ENCODE peak calls at places on chromosome 19, in ten cellular contexts. M is DND-41; B is pancreas; S is CD4-positive, alpha-beta T cell; Z is IMR-90; X is activated CD4-positive, alpha-beta T cell treated with anti-CD3 and anti-CD28 coated beads for 36 hours; A is upper lobe of left lung; R is sciatic nerve; U is Right ventricle myocardium inferior; K is HepG2. C is an unnamed sample.

GRCh38 chr19:40646564-40647254 is 43.7 kb downstream of the NUMBL start:
- ATAC-seq in K (no peak), S (no peak), X (no peak), A (no peak), R (peak), Z (peak), B (peak), U (no peak), M (no peak), C (peak)

GRCh38 chr19:33397536-33398360 is 24.2 kb downstream of the CEBPG start:
- ATAC-seq in Z (no peak), R (no peak), A (no peak), U (no peak), S (no peak), M (no peak), K (peak), B (no peak), X (no peak), C (no peak)

GRCh38 chr19:33186431-33186830 is 7.7 kb upstream of the LRP3 start:
- ATAC-seq in B (peak), X (no peak), Z (no peak), S (no peak), M (no peak), A (no peak), U (no peak), R (peak), K (no peak), C (no peak)

GRCh38 chr19:18203408-18203862 is 407 bp downstream of the RAB3A start:
- ATAC-seq in M (peak), A (no peak), K (no peak), B (peak), X (peak), R (peak), U (peak), Z (no peak), S (peak), C (peak)

GRCh38 chr19:14370169-14370998 is 10.9 kb upstream of the ADGRE5 start:
- ATAC-seq in Z (no peak), K (no peak), U (no peak), S (peak), R (no peak), B (no peak), M (no peak), A (peak), X (peak), C (no peak)

GRCh38 chr19:3660493-3661219 is 34.1 kb upstream of the CACTIN start:
- ATAC-seq in X (no peak), S (no peak), R (no peak), B (no peak), K (no peak), U (no peak), Z (no peak), M (no peak), A (no peak), C (no peak)

GRCh38 chr19:48363500-48363809 is 285 bp downstream of the TMEM143 start:
- ATAC-seq in Z (peak), B (peak), U (peak), A (peak), S (peak), R (peak), K (peak), M (peak), X (peak), C (peak)

GRCh38 chr19:16456652-16457194 is 15.0 kb downstream of the EPS15L1 start:
- ATAC-seq in X (peak), U (no peak), R (peak), K (no peak), A (no peak), Z (peak), M (no peak), S (no peak), B (no peak), C (peak)

GRCh38 chr19:32458500-32459123 is 53.0 kb downstream of the DPY19L3 start:
- ATAC-seq in U (no peak), K (no peak), Z (no peak), R (no peak), B (no peak), S (no peak), X (peak), M (no peak), A (no peak), C (no peak)

GRCh38 chr19:46955114-46955812 is 64.4 kb upstream of the NPAS1 start:
- ATAC-seq in S (peak), B (peak), Z (peak), K (no peak), A (peak), M (peak), U (no peak), R (peak), X (peak), C (peak)

GRCh38 chr19:39402417-39403297 is 4.0 kb upstream of the ZFP36 start:
- ATAC-seq in K (no peak), Z (peak), S (no peak), M (peak), R (peak), A (peak), B (peak), X (peak), U (peak), C (peak)

GRCh38 chr19:1333789-1334188 is 48.1 kb downstream of the EFNA2 start:
- ATAC-seq in S (no peak), X (no peak), M (no peak), R (no peak), Z (no peak), U (no peak), B (no peak), A (no peak), K (no peak), C (no peak)

GRCh38 chr19:35468637-35469036 is 20.6 kb downstream of the FFAR2 start:
- ATAC-seq in U (peak), R (peak), S (peak), A (peak), B (peak), Z (peak), M (peak), X (peak), K (peak), C (peak)

GRCh38 chr19:22634450-22634827 is 315 bp downstream of the ZNF492 start:
- ATAC-seq in R (peak), K (no peak), X (peak), U (no peak), S (peak), Z (peak), A (peak), B (peak), M (peak), C (peak)

GRCh38 chr19:17086129-17086528 is 10.6 kb downstream of the MYO9B start:
- ATAC-seq in S (no peak), X (no peak), B (no peak), M (no peak), A (no peak), R (peak), U (no peak), Z (no peak), K (no peak), C (no peak)

GRCh38 chr19:50492303-50493052 is 15.8 kb upstream of the GARIN5A start:
- ATAC-seq in B (no peak), X (peak), M (peak), A (peak), U (no peak), Z (peak), R (no peak), K (no peak), S (peak), C (peak)

GRCh38 chr19:47471381-47471732 is 336 bp downstream of the SLC8A2 start:
- ATAC-seq in B (peak), U (no peak), A (peak), Z (no peak), M (peak), R (no peak), K (peak), X (no peak), S (peak), C (no peak)

GRCh38 chr19:40755248-40755624 is 4.2 kb downstream of the SNRPA start:
- ATAC-seq in B (no peak), A (no peak), S (no peak), R (no peak), X (no peak), K (no peak), Z (no peak), U (no peak), M (no peak), C (no peak)

GRCh38 chr19:33391631-33392249 is 18.2 kb downstream of the CEBPG start:
- ATAC-seq in Z (no peak), B (no peak), R (no peak), S (no peak), K (peak), U (no peak), A (no peak), M (no peak), X (no peak), C (no peak)

GRCh38 chr19:33384983-33385382 is 11.5 kb downstream of the CEBPG start:
- ATAC-seq in M (no peak), K (no peak), Z (no peak), B (no peak), U (no peak), A (no peak), S (no peak), R (no peak), X (no peak), C (no peak)

GRCh38 chr19:35316560-35316959 is 12.4 kb upstream of the CD22 start:
- ATAC-seq in U (no peak), X (no peak), Z (no peak), A (no peak), S (no peak), M (no peak), K (peak), R (no peak), B (no peak), C (no peak)

GRCh38 chr19:18776288-18776594 is 14.9 kb downstream of the COMP start:
- ATAC-seq in M (no peak), X (no peak), B (no peak), U (no peak), R (no peak), A (peak), K (peak), Z (peak), S (no peak), C (peak)

GRCh38 chr19:37763488-37763887 is 15.9 kb downstream of the ZNF573 start:
- ATAC-seq in U (no peak), K (no peak), S (no peak), M (no peak), B (no peak), X (peak), A (no peak), R (no peak), Z (no peak), C (no peak)

GRCh38 chr19:3458595-3459284 is 21.6 kb downstream of the SMIM24 start:
- ATAC-seq in X (no peak), A (peak), R (peak), B (peak), K (no peak), M (no peak), S (no peak), Z (peak), U (peak), C (peak)

GRCh38 chr19:38900816-38901215 is 1.0 kb downstream of the NFKBIB start:
- ATAC-seq in Z (no peak), S (no peak), K (no peak), X (no peak), A (no peak), R (no peak), M (no peak), U (no peak), B (no peak), C (no peak)

GRCh38 chr19:29872224-29872731 is 60.5 kb downstream of the CCNE1 start:
- ATAC-seq in X (peak), M (no peak), A (peak), Z (peak), S (peak), K (no peak), B (peak), R (peak), U (no peak), C (no peak)

GRCh38 chr19:1904385-1905070 is 671 bp upstream of the ADAT3 start:
- ATAC-seq in B (peak), K (no peak), A (peak), R (peak), U (no peak), X (no peak), S (peak), Z (no peak), M (no peak), C (no peak)

GRCh38 chr19:55901369-55902079 is 30.6 kb downstream of the NLRP13 start:
- ATAC-seq in X (no peak), M (no peak), R (no peak), B (no peak), A (no peak), S (no peak), K (no peak), U (no peak), Z (no peak), C (no peak)

GRCh38 chr19:37303591-37304171 is 67.2 kb upstream of the ZNF527 start:
- ATAC-seq in B (peak), R (peak), K (no peak), A (peak), S (no peak), X (no peak), Z (no peak), M (no peak), U (peak), C (no peak)

GRCh38 chr19:38059897-38060296 is 152.9 kb downstream of the SIPA1L3 start:
- ATAC-seq in Z (no peak), M (no peak), R (no peak), B (no peak), S (peak), K (no peak), A (no peak), X (peak), U (no peak), C (no peak)

GRCh38 chr19:7456964-7457541 is 31.8 kb downstream of the PEX11G start:
- ATAC-seq in B (no peak), A (no peak), R (no peak), S (no peak), U (no peak), M (no peak), K (no peak), X (peak), Z (no peak), C (no peak)

GRCh38 chr19:35613574-35613973 is 1.0 kb downstream of the HAUS5 start:
- ATAC-seq in K (no peak), S (no peak), Z (no peak), R (no peak), M (no peak), B (no peak), X (no peak), U (no peak), A (no peak), C (no peak)

GRCh38 chr19:37981785-37982475 is 74.9 kb downstream of the SIPA1L3 start:
- ATAC-seq in B (peak), Z (peak), R (no peak), M (no peak), A (no peak), K (no peak), S (no peak), U (no peak), X (no peak), C (no peak)

GRCh38 chr19:19515764-19516519 is at the start of gene NDUFA13:
- ATAC-seq in R (peak), B (peak), M (peak), X (peak), S (peak), U (peak), A (peak), Z (peak), K (peak), C (peak)

GRCh38 chr19:18392417-18392816 is 5.0 kb downstream of the LRRC25 start:
- ATAC-seq in B (peak), M (no peak), K (no peak), A (peak), U (peak), Z (no peak), S (no peak), X (no peak), R (peak), C (no peak)

GRCh38 chr19:2345794-2346663 is 14.0 kb upstream of the TMPRSS9 start:
- ATAC-seq in B (peak), M (no peak), X (no peak), A (no peak), S (no peak), U (peak), R (peak), K (peak), Z (no peak), C (no peak)